ENCODE peak calls at places on chromosomes 2 and 18, in ten cellular contexts. V is Caco-2; Z is HepG2; Y is activated T-cell treated with anti-CD3 and anti-CD28 coated beads for 24 hours; P is HuH-7; R is Kasumi-1; N is activated T-helper 1 cell treated with anti-CD3 and anti-CD28 coated beads, Interleukin-12 subunit alpha, Interleukin-12 subunit beta, Interleukin-2, Interleukin-4 antibody, amounts not matched to agents 30 ng/mL and 10 ng/mL and 1 ng/mL, durations not matched to agents 14 hours and 24 hours and 36 hours; E is erythroblast; I is NCI-H2081; U is 8988T. A is an unnamed sample.

GRCh38 chr2:74307720-74308119 is 35.5 kb downstream of the SLC4A5 start:
- DNase-seq in R (no peak), Z (no peak), N (no peak), P (no peak), Y (no peak), I (no peak), E (no peak), V (no peak), U (no peak), A (no peak)

GRCh38 chr2:100470898-100471514 is 724 bp downstream of the NMS start:
- DNase-seq in N (no peak), U (no peak), R (no peak), E (peak; percentile 18), Y (no peak), Z (peak; percentile 12), I (no peak), P (peak; percentile 55), V (peak; percentile 57), A (no peak)

GRCh38 chr2:226813148-226813701 is 13.6 kb upstream of the IRS1 start:
- DNase-seq in R (no peak), P (no peak), U (no peak), N (no peak), I (peak; percentile 39), Z (no peak), Y (no peak), V (no peak), E (peak; percentile 64), A (no peak)

GRCh38 chr18:75070235-75070624 is 138.7 kb downstream of the PTGR3 start:
- DNase-seq in U (no peak), N (no peak), P (no peak), E (no peak), R (no peak), Z (no peak), Y (no peak), I (peak; percentile 19), V (no peak), A (no peak)

GRCh38 chr2:19649785-19650380 is 251.9 kb downstream of the TTC32 start:
- DNase-seq in I (no peak), Z (no peak), Y (no peak), N (no peak), U (no peak), R (no peak), E (no peak), P (no peak), V (no peak), A (no peak)

GRCh38 chr2:21939961-21940360 is 816.2 kb downstream of the TDRD15 start:
- DNase-seq in V (no peak), U (no peak), R (no peak), P (no peak), N (no peak), I (no peak), Y (no peak), E (no peak), Z (no peak), A (no peak)

GRCh38 chr18:3451166-3451988 is 1.4 kb downstream of the TGIF1 start:
- DNase-seq in P (peak; percentile 88), U (peak; percentile 58), E (peak; percentile 95), V (peak; percentile 93), R (peak; percentile 69), N (peak; percentile 68), I (peak; percentile 60), Y (peak; percentile 79), Z (peak; percentile 80), A (no peak)

GRCh38 chr2:54042341-54042740 is 71.5 kb upstream of the PSME4 start:
- DNase-seq in I (no peak), N (no peak), Y (no peak), Z (no peak), P (no peak), V (no peak), U (no peak), R (no peak), E (no peak), A (no peak)

GRCh38 chr2:130385709-130386108 is 29.9 kb downstream of the PTPN18 start:
- DNase-seq in Y (no peak), Z (no peak), N (no peak), I (no peak), R (no peak), P (no peak), U (no peak), E (no peak), V (no peak), A (no peak)

GRCh38 chr18:28875059-28875458 is 698.1 kb upstream of the CDH2 start:
- DNase-seq in Z (no peak), N (no peak), I (no peak), Y (no peak), E (no peak), U (no peak), R (no peak), P (no peak), V (no peak), A (no peak)

GRCh38 chr2:129408570-129408969 is 570.9 kb upstream of the RAB6C start:
- DNase-seq in Y (no peak), Z (no peak), P (no peak), I (no peak), U (no peak), V (no peak), N (no peak), R (no peak), E (no peak), A (no peak)

GRCh38 chr2:210072922-210073509 is 70.6 kb downstream of the RPE start:
- DNase-seq in E (peak; percentile 43), R (peak; percentile 4), U (no peak), P (peak; percentile 5), V (peak; percentile 26), I (peak; percentile 37), Y (no peak), Z (peak; percentile 46), N (no peak), A (no peak)

GRCh38 chr2:182543746-182544525 is 117.1 kb upstream of the PDE1A start:
- DNase-seq in R (no peak), I (no peak), P (no peak), Z (no peak), E (no peak), Y (no peak), N (no peak), V (no peak), U (no peak), A (no peak)

GRCh38 chr2:230008708-230009066 is 60.0 kb downstream of the SLC16A14 start:
- DNase-seq in N (no peak), Z (no peak), Y (no peak), V (no peak), P (no peak), I (no peak), U (no peak), E (no peak), R (no peak), A (no peak)

GRCh38 chr2:68250652-68251186 is 1.6 kb downstream of the PPP3R1 start:
- DNase-seq in P (no peak), E (no peak), Y (no peak), V (no peak), Z (no peak), I (no peak), N (no peak), U (no peak), R (no peak), A (no peak)

GRCh38 chr2:27051902-27052645 is 606 bp downstream of the AGBL5 start:
- DNase-seq in P (peak; percentile 42), I (no peak), V (no peak), N (no peak), E (peak; percentile 54), U (no peak), Y (peak; percentile 4), Z (no peak), R (peak; percentile 38), A (no peak)

GRCh38 chr2:119721462-119721861 is 38.3 kb upstream of the PTPN4 start:
- DNase-seq in I (no peak), V (no peak), Y (no peak), P (peak; percentile 39), E (no peak), U (no peak), N (no peak), Z (peak; percentile 33), R (no peak), A (no peak)

GRCh38 chr2:42086500-42086953 is 38.7 kb downstream of the PKDCC start:
- DNase-seq in I (peak; percentile 70), U (no peak), P (peak; percentile 40), Z (peak; percentile 76), R (peak; percentile 69), V (peak; percentile 78), Y (no peak), E (peak; percentile 73), N (peak; percentile 23), A (no peak)

GRCh38 chr2:74646829-74647482 is 1.2 kb downstream of the M1AP start:
- DNase-seq in R (no peak), N (no peak), Z (no peak), V (no peak), U (no peak), Y (no peak), E (no peak), P (no peak), I (no peak), A (no peak)

GRCh38 chr2:85524567-85524923 is 14.4 kb upstream of the MAT2A start:
- DNase-seq in V (no peak), N (no peak), Z (no peak), R (peak; percentile 84), U (no peak), E (peak; percentile 59), Y (no peak), P (no peak), I (no peak), A (no peak)

GRCh38 chr18:24736686-24737085 is 276.2 kb downstream of the HRH4 start:
- DNase-seq in R (no peak), P (no peak), V (no peak), U (no peak), Y (no peak), Z (no peak), N (no peak), E (no peak), I (no peak), A (no peak)

GRCh38 chr2:86078801-86079545 is 26.7 kb downstream of the POLR1A start:
- DNase-seq in U (no peak), Y (no peak), P (peak; percentile 25), V (no peak), I (peak; percentile 15), N (peak; percentile 16), E (peak; percentile 71), Z (no peak), R (peak; percentile 46), A (no peak)

GRCh38 chr2:130756041-130756720 is 841 bp downstream of the AMER3 start:
- DNase-seq in I (peak; percentile 35), Y (peak; percentile 3), E (peak; percentile 19), R (no peak), Z (no peak), P (peak; percentile 57), N (no peak), V (peak; percentile 82), U (no peak), A (no peak)

GRCh38 chr2:179769323-179769722 is 92.1 kb downstream of the ZNF385B start:
- DNase-seq in Z (no peak), Y (no peak), I (no peak), N (no peak), E (no peak), P (no peak), U (no peak), V (no peak), R (no peak), A (no peak)

GRCh38 chr2:129812071-129812470 is 167.4 kb upstream of the RAB6C start:
- DNase-seq in P (no peak), N (no peak), Y (no peak), V (no peak), I (no peak), Z (peak; percentile 20), R (peak; percentile 96), U (no peak), E (no peak), A (peak; percentile 10)

A was measured in GM12864.